ENCODE peak calls at places on chromosomes 11 and 22, in seven cellular contexts. K is brain microvascular endothelial cell, N is suprapubic skin, U is thoracic aorta, M is PC-9, C is tibial nerve, T is fibroblast of lung. V is an unnamed sample.

GRCh38 chr22:42173183-42173926 is 42.7 kb upstream of the CYP2D6 start:
- DNase-seq in T (no peak), M (no peak), N (no peak), K (no peak), C (no peak), U (no peak), V (no peak)

GRCh38 chr11:93290061-93290460 is 40.5 kb upstream of the DEUP1 start:
- DNase-seq in T (no peak), M (no peak), K (no peak), C (no peak), N (no peak), U (no peak), V (no peak)

GRCh38 chr22:42562282-42562681 is 8.5 kb downstream of the SERHL2 start:
- DNase-seq in M (no peak), K (no peak), T (no peak), C (no peak), N (no peak), U (no peak), V (no peak)

GRCh38 chr11:67120881-67121710 is 2.0 kb downstream of the KDM2A start:
- DNase-seq in T (peak), U (no peak), M (peak), K (peak), N (peak), C (no peak), V (no peak)

GRCh38 chr11:92688416-92688815 is 281.0 kb upstream of the MTNR1B start:
- DNase-seq in K (no peak), M (no peak), T (no peak), U (no peak), N (no peak), C (no peak), V (no peak)

GRCh38 chr11:16895306-16895705 is 118.9 kb downstream of the PLEKHA7 start:
- DNase-seq in M (no peak), C (no peak), N (no peak), U (no peak), K (no peak), T (peak), V (no peak)

GRCh38 chr22:29380032-29380781 is 8.2 kb downstream of the AP1B1 start:
- DNase-seq in C (no peak), T (no peak), M (peak), K (no peak), U (no peak), N (peak), V (no peak)

GRCh38 chr11:36135062-36135461 is 154.2 kb downstream of the COMMD9 start:
- DNase-seq in U (no peak), C (no peak), K (no peak), N (no peak), M (no peak), T (no peak), V (no peak)

GRCh38 chr11:65972116-65972515 is 10.6 kb downstream of the SART1 start:
- DNase-seq in K (no peak), M (no peak), N (no peak), C (no peak), T (no peak), U (no peak), V (no peak)
- H3K27ac ChIP-seq in K (no peak), M (no peak), N (no peak), C (no peak), T (no peak), U (no peak), V (no peak)

GRCh38 chr11:1549355-1550330 is 22.4 kb downstream of the DUSP8 start:
- DNase-seq in M (no peak), N (no peak), T (no peak), U (no peak), C (no peak), K (no peak), V (no peak)
- TF ChIP-seq CTCF in M (no peak), N (no peak), T (no peak), U (no peak), C (no peak), K (peak), V (no peak)

DNA sequence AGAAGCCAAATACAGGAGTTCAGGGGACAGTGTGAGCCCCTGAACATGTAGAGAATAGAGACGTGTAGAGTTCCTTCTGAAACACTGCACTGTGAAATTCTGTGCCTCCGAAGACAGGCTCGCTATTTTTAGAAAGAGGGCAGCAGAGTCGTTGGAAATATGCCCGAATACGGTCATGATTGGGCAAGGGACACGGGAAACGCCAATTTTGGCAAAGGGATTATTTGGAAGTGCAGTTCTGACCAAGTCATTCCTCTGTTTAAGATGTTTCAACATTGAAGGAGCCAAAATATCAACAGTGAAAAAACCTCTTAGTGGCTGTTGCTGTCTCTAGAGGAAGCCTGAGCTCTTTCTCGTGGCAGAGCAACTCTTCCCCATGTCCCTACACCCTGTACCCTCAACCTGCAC is 9.5 kb upstream of the CBX6 start:
- DNase-seq in M (no peak), N (no peak), C (peak), T (peak), U (no peak), K (no peak), V (no peak)
- H3K27ac ChIP-seq in M (no peak), N (peak), C (peak), T (no peak), U (peak), K (no peak), V (no peak)

DNA sequence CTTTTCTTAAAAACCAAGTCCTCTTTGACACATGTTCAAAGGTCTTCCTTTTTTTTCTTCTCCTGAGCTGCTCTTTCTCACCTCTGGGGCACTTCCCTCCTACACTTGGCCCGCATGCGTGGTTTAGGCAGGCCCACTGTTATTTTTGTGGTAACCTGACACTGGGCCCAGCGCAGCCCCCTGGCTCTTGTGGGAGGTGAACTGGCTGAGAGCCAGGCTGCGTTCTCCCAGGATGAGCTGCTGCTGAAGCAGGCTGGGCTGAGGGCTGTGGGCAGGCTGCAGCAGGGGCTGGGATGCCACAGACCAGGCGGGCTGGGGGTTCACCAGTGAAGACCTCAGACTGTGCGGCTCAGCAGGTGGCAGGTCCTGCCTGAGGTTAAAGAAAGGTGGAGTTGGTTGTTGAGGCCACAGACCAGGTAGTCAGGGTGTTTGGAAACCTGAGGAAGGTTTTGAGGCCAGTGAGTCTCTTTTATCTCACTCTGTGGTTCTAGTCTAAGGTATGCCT is 72.4 kb downstream of the TEAD1 start:
- DNase-seq in K (peak), M (peak), N (no peak), T (peak), C (no peak), U (no peak), V (no peak)
- TF ChIP-seq CTCF in K (peak), M (no peak), N (no peak), T (no peak), C (no peak), U (no peak), V (no peak)

DNA sequence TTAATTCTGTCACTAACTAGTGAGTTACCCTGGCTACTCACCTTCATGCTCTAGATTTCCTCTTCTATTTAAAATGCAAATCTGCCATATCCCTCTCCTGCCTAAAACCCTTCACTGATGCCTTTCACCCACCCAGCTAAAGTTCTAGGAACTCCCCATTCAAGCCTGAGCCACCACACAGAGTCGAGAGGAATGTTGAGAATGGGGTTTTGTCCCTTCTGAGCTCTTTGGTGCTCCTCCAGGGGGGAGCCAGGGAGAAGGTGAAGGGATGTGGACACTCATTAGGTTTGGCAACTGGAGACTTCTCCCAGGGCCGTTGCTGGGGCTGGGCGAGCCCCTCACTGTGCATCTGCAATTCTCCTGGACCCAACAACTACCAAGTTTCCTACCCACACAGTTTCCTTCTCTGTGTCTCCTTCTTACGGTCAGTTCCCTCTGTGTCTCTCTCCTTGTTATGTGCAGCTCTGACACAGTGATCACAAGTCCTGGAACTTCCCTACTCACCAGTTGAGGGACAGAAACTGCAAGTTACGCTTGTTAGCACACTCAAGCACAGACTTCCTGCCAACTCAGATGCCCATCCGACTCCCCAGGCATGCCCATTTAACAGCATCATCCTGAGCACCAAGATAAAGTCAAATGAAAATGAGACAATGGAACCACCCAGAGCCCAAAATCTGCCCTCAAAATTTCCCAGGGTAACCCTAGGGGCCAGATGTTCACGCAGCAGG is 6.5 kb upstream of the IL10RA start:
- DNase-seq in M (no peak), U (no peak), T (no peak), N (no peak), C (no peak), K (no peak), V (no peak)
- H3K27ac ChIP-seq in M (no peak), U (peak), T (no peak), N (no peak), C (peak), K (no peak), V (no peak)

DNA sequence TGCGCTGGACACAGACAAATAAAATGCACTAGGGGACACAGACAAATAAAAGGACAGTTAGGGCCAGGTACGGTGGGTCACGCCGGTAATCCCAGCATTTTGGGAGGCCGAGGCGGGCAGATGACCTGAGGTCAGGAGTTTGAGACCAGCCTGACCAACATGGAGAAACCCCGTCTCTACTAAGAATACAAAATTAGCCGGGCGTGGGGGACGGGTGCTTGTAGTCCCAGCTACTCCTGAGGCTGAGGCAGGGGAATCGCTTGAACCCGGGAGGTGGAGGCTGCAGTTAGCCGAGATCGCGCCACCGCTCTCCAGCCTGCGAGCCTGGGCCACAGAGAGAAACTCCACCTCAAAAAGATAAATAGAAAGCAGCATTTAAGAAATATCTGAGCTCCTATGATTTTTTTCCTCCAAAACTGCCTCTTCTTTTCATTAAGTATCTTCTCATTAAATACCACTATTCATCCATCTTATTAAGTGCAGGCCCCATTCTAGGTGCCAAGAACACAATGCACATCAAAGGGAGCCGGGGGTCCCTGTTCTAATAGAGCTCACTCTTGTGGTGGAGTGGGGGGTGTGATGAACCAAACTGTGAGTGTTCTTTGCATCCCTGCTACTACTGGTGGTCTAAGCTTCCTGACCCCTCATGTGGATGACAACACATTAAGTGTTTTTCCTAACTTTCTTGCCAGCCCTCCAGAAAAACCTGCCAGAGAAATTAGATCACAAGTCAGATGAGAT is 766 bp upstream of the ZNHIT2 start:
- DNase-seq in U (no peak), K (no peak), C (no peak), N (no peak), T (no peak), M (no peak), V (no peak)
- TF ChIP-seq CTCF in U (peak), K (no peak), C (no peak), N (no peak), T (no peak), M (peak), V (peak)

V was measured in CD4-positive, alpha-beta T cell.